ENCODE peak calls at places on chromosomes 6 and 20, in eight cellular contexts. L is cardiac fibroblast; T is CD4-positive, alpha-beta memory T cell; Y is stimulated activated CD4-positive, alpha-beta T cell treated with anti-CD3 and anti-CD28 coated beads, Interleukin-4, amount 100 ng/mL, for 1 hour; U is M059J; Q is astrocyte of the hippocampus; G is cardiac muscle cell; F is esophagus squamous epithelium. J is an unnamed sample.

GRCh38 chr6:123899745-123900144 is 96.1 kb downstream of the NKAIN2 start:
- DNase-seq in L (no peak), T (no peak), Y (no peak), U (no peak), Q (no peak), G (no peak), F (no peak), J (no peak)

GRCh38 chr20:41551011-41551705 is 67.0 kb downstream of the CHD6 start:
- DNase-seq in L (no peak), T (no peak), Y (no peak), U (no peak), Q (no peak), G (no peak), F (no peak), J (no peak)

GRCh38 chr6:122623279-122623678 is 13.1 kb downstream of the PKIB start:
- DNase-seq in L (no peak), T (no peak), Y (no peak), U (no peak), Q (no peak), G (no peak), F (no peak), J (no peak)

GRCh38 chr6:108876929-108877775 is 28.9 kb downstream of the ARMC2 start:
- DNase-seq in L (peak), T (no peak), Y (no peak), U (no peak), Q (peak), G (peak), F (no peak), J (no peak)

GRCh38 chr20:62979876-62980373 is 26.8 kb downstream of the BHLHE23 start:
- DNase-seq in L (no peak), T (no peak), Y (no peak), U (no peak), Q (no peak), G (no peak), F (no peak), J (no peak)

GRCh38 chr6:81944661-81945060 is 192.2 kb upstream of the TENT5A start:
- DNase-seq in L (no peak), T (no peak), Y (no peak), U (no peak), Q (no peak), G (no peak), F (no peak), J (no peak)

GRCh38 chr20:46828471-46828870 is 66.2 kb upstream of the EYA2 start:
- DNase-seq in L (no peak), T (no peak), Y (no peak), U (peak), Q (peak), G (peak), F (no peak), J (no peak)

GRCh38 chr20:17500271-17500670 is 30.9 kb downstream of the BFSP1 start:
- DNase-seq in L (no peak), T (no peak), Y (no peak), U (no peak), Q (no peak), G (no peak), F (no peak), J (no peak)

GRCh38 chr6:80769101-80769500 is 662.6 kb downstream of the BCKDHB start:
- DNase-seq in L (peak), T (no peak), Y (no peak), U (peak), Q (peak), G (no peak), F (no peak), J (no peak)

GRCh38 chr20:52974155-52974554 is 2.0 kb downstream of the TSHZ2 start:
- DNase-seq in L (no peak), T (peak), Y (no peak), U (peak), Q (no peak), G (peak), F (no peak), J (no peak)

GRCh38 chr20:8438748-8439147 is 306.7 kb downstream of the PLCB1 start:
- DNase-seq in L (no peak), T (no peak), Y (no peak), U (no peak), Q (no peak), G (no peak), F (no peak), J (no peak)

GRCh38 chr6:151869345-151869744 is 61.9 kb downstream of the ESR1 start:
- DNase-seq in L (peak), T (no peak), Y (no peak), U (peak), Q (no peak), G (peak), F (no peak), J (no peak)

GRCh38 chr6:148700047-148700712 is 46.6 kb upstream of the UST start:
- DNase-seq in L (peak), T (no peak), Y (no peak), U (no peak), Q (no peak), G (peak), F (no peak), J (no peak)

GRCh38 chr20:20130399-20130798 is 78.1 kb downstream of the CFAP61 start:
- DNase-seq in L (no peak), T (no peak), Y (no peak), U (peak), Q (peak), G (no peak), F (no peak), J (no peak)